ENCODE peak calls at places on chromosomes 7 and 10, in six cellular contexts. F is central memory CD4-positive, alpha-beta T cell; S is ureter; V is dermis blood vessel endothelial cell; M is HFF-Myc; N is HFFc6. H is an unnamed sample.

GRCh38 chr10:120979435-120980315 is 128.5 kb downstream of the WDR11 start:
- DNase-seq in S (peak; percentile 65), N (no peak), M (no peak), F (no peak), V (peak; percentile 1), H (no peak)

GRCh38 chr7:142030294-142030693 is 34.6 kb downstream of the MGAM start:
- DNase-seq in S (no peak), N (no peak), M (no peak), F (no peak), V (no peak), H (no peak)

GRCh38 chr10:44284198-44285084 is 100.5 kb downstream of the CXCL12 start:
- DNase-seq in S (no peak), M (no peak), F (no peak), N (no peak), V (no peak), H (no peak)

GRCh38 chr7:22563115-22563514 is 63.1 kb upstream of the STEAP1B start:
- DNase-seq in F (no peak), S (no peak), N (no peak), M (no peak), V (peak; percentile 66), H (peak; percentile 59)

GRCh38 chr7:156897673-156898072 is 4.7 kb upstream of the LMBR1 start:
- DNase-seq in M (no peak), F (no peak), S (no peak), V (no peak), N (peak; percentile 46), H (no peak)

GRCh38 chr7:128100949-128101713 is 69.9 kb upstream of the LRRC4 start:
- DNase-seq in F (no peak), V (no peak), M (no peak), N (no peak), S (no peak), H (no peak)

GRCh38 chr7:36468361-36469140 is 78.9 kb downstream of the ANLN start:
- DNase-seq in S (no peak), V (no peak), F (no peak), M (no peak), N (no peak), H (no peak)

GRCh38 chr10:26391701-26392695 is 46.1 kb upstream of the APBB1IP start:
- DNase-seq in N (no peak), S (no peak), F (no peak), M (no peak), V (no peak), H (no peak)

GRCh38 chr10:26579256-26580063 is 118.0 kb upstream of the PDSS1 start:
- DNase-seq in V (no peak), S (no peak), F (no peak), N (no peak), M (no peak), H (no peak)

GRCh38 chr10:120387326-120387725 is 69.7 kb upstream of the PLPP4 start:
- DNase-seq in F (no peak), N (peak; percentile 71), M (no peak), V (no peak), S (no peak), H (no peak)

GRCh38 chr10:80488539-80489066 is 34.5 kb downstream of the TSPAN14 start:
- DNase-seq in M (no peak), N (no peak), F (no peak), S (no peak), V (no peak), H (no peak)

GRCh38 chr7:135795846-135796570 is 47.4 kb upstream of the FAM180A start:
- DNase-seq in V (no peak), F (no peak), N (no peak), M (no peak), S (no peak), H (no peak)

GRCh38 chr10:86282664-86283465 is 83.7 kb downstream of the GRID1 start:
- DNase-seq in N (no peak), M (no peak), V (no peak), S (peak; percentile 30), F (no peak), H (peak; percentile 13)

GRCh38 chr10:124138195-124138882 is 44.9 kb upstream of the CHST15 start:
- DNase-seq in N (peak; percentile 24), S (no peak), V (no peak), F (no peak), M (no peak), H (no peak)

GRCh38 chr7:129438839-129439640 is 4.8 kb downstream of the STRIP2 start:
- DNase-seq in N (peak; percentile 34), M (no peak), S (no peak), F (no peak), V (peak; percentile 72), H (no peak)

GRCh38 chr7:151251926-151252835 is 3.7 kb upstream of the SMARCD3 start:
- DNase-seq in M (no peak), N (peak; percentile 58), V (peak; percentile 60), S (no peak), F (no peak), H (no peak)

GRCh38 chr7:47873767-47874166 is 74.5 kb downstream of the PKD1L1 start:
- DNase-seq in N (peak; percentile 70), S (no peak), V (peak; percentile 31), M (no peak), F (no peak), H (no peak)

GRCh38 chr10:28214185-28214584 is 88.7 kb downstream of the MPP7 start:
- DNase-seq in V (no peak), M (no peak), F (no peak), S (no peak), N (no peak), H (no peak)

GRCh38 chr10:100507357-100507732 is 12.3 kb downstream of the SEC31B start:
- DNase-seq in M (no peak), N (no peak), F (no peak), S (no peak), V (no peak), H (no peak)

GRCh38 chr7:97179454-97180104 is 62.1 kb downstream of the SDHAF3 start:
- DNase-seq in F (peak; percentile 38), M (peak; percentile 37), V (peak; percentile 73), N (peak; percentile 45), S (peak; percentile 48), H (no peak)

GRCh38 chr10:90313548-90314325 is 544.1 kb downstream of the HTR7 start:
- DNase-seq in F (no peak), V (peak; percentile 57), M (peak; percentile 47), S (no peak), N (peak; percentile 55), H (no peak)

GRCh38 chr7:156764016-156764669 is 123.6 kb downstream of the RNF32 start:
- DNase-seq in S (peak; percentile 69), N (peak; percentile 52), V (peak; percentile 87), M (peak; percentile 36), F (no peak), H (no peak)

GRCh38 chr10:124696446-124697392 is 47.5 kb downstream of the FAM53B start:
- DNase-seq in M (no peak), F (peak; percentile 58), S (no peak), V (no peak), N (no peak), H (no peak)

GRCh38 chr10:85557077-85557476 is 809.5 kb downstream of the GRID1 start:
- DNase-seq in M (no peak), F (no peak), N (no peak), S (no peak), V (no peak), H (no peak)

GRCh38 chr7:51543801-51544553 is 227.4 kb upstream of the COBL start:
- DNase-seq in S (no peak), M (no peak), N (no peak), F (no peak), V (no peak), H (no peak)

GRCh38 chr7:114691605-114692004 is 230.3 kb upstream of the MDFIC start:
- DNase-seq in M (no peak), S (no peak), V (no peak), N (no peak), F (no peak), H (no peak)

GRCh38 chr10:33157108-33157507 is 177.4 kb downstream of the NRP1 start:
- DNase-seq in F (no peak), N (peak; percentile 33), M (no peak), V (peak; percentile 61), S (no peak), H (peak; percentile 1)

GRCh38 chr7:24216576-24217116 is 67.3 kb upstream of the NPY start:
- DNase-seq in M (no peak), F (no peak), N (no peak), V (no peak), S (no peak), H (no peak)

GRCh38 chr7:17027143-17027802 is 145.5 kb upstream of the AGR3 start:
- DNase-seq in N (no peak), V (no peak), F (no peak), S (no peak), M (no peak), H (no peak)

GRCh38 chr10:117688358-117688757 is 145.8 kb downstream of the EMX2 start:
- DNase-seq in M (no peak), F (no peak), N (no peak), V (no peak), S (no peak), H (no peak)

GRCh38 chr10:109727436-109727835 is 195.9 kb downstream of the XPNPEP1 start:
- DNase-seq in M (no peak), F (no peak), N (no peak), S (no peak), V (no peak), H (no peak)

GRCh38 chr10:92222603-92223275 is 68.1 kb downstream of the CPEB3 start:
- DNase-seq in S (no peak), M (no peak), V (peak; percentile 49), N (peak; percentile 78), F (no peak), H (no peak)

GRCh38 chr10:76319666-76320065 is 888.2 kb downstream of the LRMDA start:
- DNase-seq in F (no peak), V (no peak), N (no peak), M (no peak), S (no peak), H (no peak)

GRCh38 chr10:74932648-74933047 is 106.2 kb downstream of the KAT6B start:
- DNase-seq in F (no peak), N (no peak), M (no peak), V (no peak), S (no peak), H (peak; percentile 65)

GRCh38 chr10:74836855-74837254 is 10.5 kb downstream of the KAT6B start:
- DNase-seq in F (no peak), V (no peak), N (no peak), S (no peak), M (no peak), H (no peak)

GRCh38 chr10:99395750-99396445 is 34.5 kb downstream of the GOT1 start:
- DNase-seq in S (no peak), F (no peak), V (peak; percentile 59), M (peak; percentile 61), N (peak; percentile 89), H (peak; percentile 43)

GRCh38 chr10:49115015-49115795 is at the start of gene VSTM4:
- DNase-seq in N (no peak), V (peak; percentile 37), F (no peak), S (peak; percentile 42), M (no peak), H (peak; percentile 61)

GRCh38 chr10:77024456-77024855 is 613.2 kb downstream of the KCNMA1 start:
- DNase-seq in V (no peak), N (no peak), F (no peak), S (no peak), M (no peak), H (no peak)

GRCh38 chr10:132326925-132327324 is 5.1 kb upstream of the LRRC27 start:
- DNase-seq in V (no peak), F (no peak), S (no peak), M (no peak), N (no peak), H (no peak)

H was measured in right atrium auricular region.